ENCODE peak calls at places on chromosomes 13 and 19, in nine cellular contexts. One of them, this sample, is unnamed.

GRCh38 chr13:28563609-28564008 is 68.7 kb upstream of the FLT1 start:
- DNase-seq in nephron progenitor cell: no peak
- DNase-seq in IMR-90: no peak
- DNase-seq in RWPE1: no peak
- DNase-seq in tibial nerve: no peak
- DNase-seq in kidney epithelial cell: no peak
- DNase-seq in omental fat pad: no peak
- DNase-seq in mammary epithelial cell: no peak
- DNase-seq in Peyer's patch: no peak
- DNase-seq in this sample: no peak

GRCh38 chr19:45467456-45468158 is at the start of gene FOSB:
- DNase-seq in nephron progenitor cell: peak; percentile 95
- DNase-seq in IMR-90: peak; percentile 92
- DNase-seq in RWPE1: peak; percentile 91
- DNase-seq in tibial nerve: peak; percentile 95
- DNase-seq in kidney epithelial cell: no peak
- DNase-seq in omental fat pad: peak; percentile 98
- DNase-seq in mammary epithelial cell: peak; percentile 88
- DNase-seq in Peyer's patch: peak; percentile 93
- DNase-seq in this sample: peak; percentile 95

GRCh38 chr19:49019242-49019932 is 2.5 kb upstream of the LHB start:
- DNase-seq in nephron progenitor cell: peak; percentile 57
- DNase-seq in IMR-90: peak; percentile 17
- DNase-seq in RWPE1: peak; percentile 70
- DNase-seq in tibial nerve: no peak
- DNase-seq in kidney epithelial cell: no peak
- DNase-seq in omental fat pad: peak; percentile 41
- DNase-seq in mammary epithelial cell: peak; percentile 29
- DNase-seq in Peyer's patch: peak; percentile 87
- DNase-seq in this sample: no peak

GRCh38 chr13:27242642-27243185 is 8.6 kb upstream of the RPL21 start:
- DNase-seq in nephron progenitor cell: no peak
- DNase-seq in IMR-90: no peak
- DNase-seq in RWPE1: no peak
- DNase-seq in tibial nerve: no peak
- DNase-seq in kidney epithelial cell: no peak
- DNase-seq in omental fat pad: no peak
- DNase-seq in mammary epithelial cell: no peak
- DNase-seq in Peyer's patch: no peak
- DNase-seq in this sample: no peak

GRCh38 chr13:57665471-57665870 is 33.9 kb downstream of the PCDH17 start:
- DNase-seq in nephron progenitor cell: no peak
- DNase-seq in IMR-90: no peak
- DNase-seq in RWPE1: no peak
- DNase-seq in tibial nerve: no peak
- DNase-seq in kidney epithelial cell: no peak
- DNase-seq in omental fat pad: no peak
- DNase-seq in mammary epithelial cell: no peak
- DNase-seq in Peyer's patch: no peak
- DNase-seq in this sample: no peak

GRCh38 chr19:14556662-14557188 is 15.1 kb downstream of the NDUFB7 start:
- DNase-seq in nephron progenitor cell: peak; percentile 82
- DNase-seq in IMR-90: peak; percentile 77
- DNase-seq in RWPE1: peak; percentile 70
- DNase-seq in tibial nerve: peak; percentile 28
- DNase-seq in kidney epithelial cell: no peak
- DNase-seq in omental fat pad: peak; percentile 44
- DNase-seq in mammary epithelial cell: peak; percentile 76
- DNase-seq in Peyer's patch: peak; percentile 86
- DNase-seq in this sample: no peak

GRCh38 chr13:109198585-109198984 is 569.2 kb downstream of the MYO16 start:
- DNase-seq in nephron progenitor cell: no peak
- DNase-seq in IMR-90: peak; percentile 31
- DNase-seq in RWPE1: peak; percentile 51
- DNase-seq in tibial nerve: no peak
- DNase-seq in kidney epithelial cell: no peak
- DNase-seq in omental fat pad: no peak
- DNase-seq in mammary epithelial cell: peak; percentile 96
- DNase-seq in Peyer's patch: no peak
- DNase-seq in this sample: no peak

GRCh38 chr19:53951436-53951835 is 11.3 kb upstream of the CACNG8 start:
- DNase-seq in nephron progenitor cell: no peak
- DNase-seq in IMR-90: no peak
- DNase-seq in RWPE1: no peak
- DNase-seq in tibial nerve: no peak
- DNase-seq in kidney epithelial cell: no peak
- DNase-seq in omental fat pad: no peak
- DNase-seq in mammary epithelial cell: no peak
- DNase-seq in Peyer's patch: no peak
- DNase-seq in this sample: no peak

GRCh38 chr13:23449386-23450162 is 16.1 kb upstream of the SACS start:
- DNase-seq in nephron progenitor cell: no peak
- DNase-seq in IMR-90: no peak
- DNase-seq in RWPE1: no peak
- DNase-seq in tibial nerve: no peak
- DNase-seq in kidney epithelial cell: no peak
- DNase-seq in omental fat pad: no peak
- DNase-seq in mammary epithelial cell: no peak
- DNase-seq in Peyer's patch: no peak
- DNase-seq in this sample: no peak

GRCh38 chr19:7848779-7849457 is 18.9 kb downstream of the EVI5L start:
- DNase-seq in nephron progenitor cell: no peak
- DNase-seq in IMR-90: no peak
- DNase-seq in RWPE1: no peak
- DNase-seq in tibial nerve: no peak
- DNase-seq in kidney epithelial cell: no peak
- DNase-seq in omental fat pad: no peak
- DNase-seq in mammary epithelial cell: no peak
- DNase-seq in Peyer's patch: peak; percentile 46
- DNase-seq in this sample: peak; percentile 69

GRCh38 chr13:78194904-78195639 is 276.4 kb upstream of the EDNRB start:
- DNase-seq in nephron progenitor cell: no peak
- DNase-seq in IMR-90: peak; percentile 69
- DNase-seq in RWPE1: no peak
- DNase-seq in tibial nerve: no peak
- DNase-seq in kidney epithelial cell: peak; percentile 23
- DNase-seq in omental fat pad: no peak
- DNase-seq in mammary epithelial cell: no peak
- DNase-seq in Peyer's patch: no peak
- DNase-seq in this sample: no peak

GRCh38 chr13:29524176-29524575 is 71.3 kb downstream of the SLC7A1 start:
- DNase-seq in nephron progenitor cell: no peak
- DNase-seq in IMR-90: no peak
- DNase-seq in RWPE1: no peak
- DNase-seq in tibial nerve: no peak
- DNase-seq in kidney epithelial cell: no peak
- DNase-seq in omental fat pad: no peak
- DNase-seq in mammary epithelial cell: no peak
- DNase-seq in Peyer's patch: peak; percentile 36
- DNase-seq in this sample: no peak

GRCh38 chr13:40639226-40639681 is 27.2 kb downstream of the FOXO1 start:
- DNase-seq in nephron progenitor cell: no peak
- DNase-seq in IMR-90: no peak
- DNase-seq in RWPE1: no peak
- DNase-seq in tibial nerve: no peak
- DNase-seq in kidney epithelial cell: no peak
- DNase-seq in omental fat pad: no peak
- DNase-seq in mammary epithelial cell: no peak
- DNase-seq in Peyer's patch: no peak
- DNase-seq in this sample: no peak

GRCh38 chr19:57016076-57016475 is 103.7 kb upstream of the USP29 start:
- DNase-seq in nephron progenitor cell: no peak
- DNase-seq in IMR-90: no peak
- DNase-seq in RWPE1: no peak
- DNase-seq in tibial nerve: no peak
- DNase-seq in kidney epithelial cell: no peak
- DNase-seq in omental fat pad: no peak
- DNase-seq in mammary epithelial cell: no peak
- DNase-seq in Peyer's patch: no peak
- DNase-seq in this sample: no peak

GRCh38 chr13:94419304-94419943 is 60.1 kb downstream of the DCT start:
- DNase-seq in nephron progenitor cell: no peak
- DNase-seq in IMR-90: peak; percentile 86
- DNase-seq in RWPE1: no peak
- DNase-seq in tibial nerve: no peak
- DNase-seq in kidney epithelial cell: peak; percentile 21
- DNase-seq in omental fat pad: no peak
- DNase-seq in mammary epithelial cell: peak; percentile 31
- DNase-seq in Peyer's patch: no peak
- DNase-seq in this sample: no peak

GRCh38 chr19:52585101-52585500 is 15.0 kb downstream of the ZNF701 start:
- DNase-seq in nephron progenitor cell: no peak
- DNase-seq in IMR-90: no peak
- DNase-seq in RWPE1: no peak
- DNase-seq in tibial nerve: no peak
- DNase-seq in kidney epithelial cell: no peak
- DNase-seq in omental fat pad: no peak
- DNase-seq in mammary epithelial cell: no peak
- DNase-seq in Peyer's patch: no peak
- DNase-seq in this sample: no peak

DNA sequence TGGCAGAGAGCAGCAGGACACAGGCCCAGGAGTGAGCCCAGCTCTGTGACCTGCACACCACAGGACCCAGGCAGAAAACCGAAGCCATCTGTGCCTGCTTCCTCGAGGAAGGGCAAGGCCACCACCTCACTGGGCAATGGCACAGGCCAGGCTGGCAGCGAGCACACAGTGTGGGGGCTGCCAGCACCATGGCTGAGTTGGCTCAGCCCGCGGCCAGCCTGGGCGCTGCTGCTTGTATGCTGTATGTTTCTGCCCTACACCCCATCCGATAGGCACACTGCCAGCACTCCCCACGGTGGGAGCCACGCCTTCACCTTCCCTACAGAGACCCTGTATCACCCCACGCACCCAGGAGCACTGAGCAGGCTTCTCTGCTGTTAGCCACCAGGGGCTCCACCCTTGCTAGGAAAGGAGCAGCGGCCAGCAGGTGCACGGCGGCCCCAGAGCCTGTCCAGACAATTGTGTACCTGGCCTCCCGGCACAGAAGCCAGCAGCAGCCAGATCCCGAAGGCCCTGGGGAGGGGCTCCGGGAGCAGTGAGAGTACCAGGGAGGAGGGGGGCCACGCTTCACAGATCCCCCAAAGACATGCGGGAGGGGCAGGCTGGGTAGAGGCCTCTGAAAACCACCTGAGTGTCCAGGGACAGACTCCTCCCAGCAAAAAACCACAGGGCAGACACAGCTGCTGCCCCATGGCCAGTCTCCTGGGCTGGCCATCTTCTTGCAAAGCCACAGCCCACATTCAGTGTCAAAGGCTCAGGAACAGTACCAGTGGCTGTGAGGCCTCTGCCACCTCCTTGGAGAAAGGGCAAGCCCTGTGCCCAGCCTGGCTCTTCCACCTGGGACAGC is 56.1 kb downstream of the MLLT1 start:
- DNase-seq in nephron progenitor cell: no peak
- DNase-seq in IMR-90: no peak
- DNase-seq in RWPE1: no peak
- DNase-seq in tibial nerve: no peak
- DNase-seq in kidney epithelial cell: no peak
- DNase-seq in omental fat pad: no peak
- DNase-seq in mammary epithelial cell: no peak
- DNase-seq in Peyer's patch: no peak
- DNase-seq in this sample: no peak
- TF ChIP-seq CTCF in nephron progenitor cell: no peak
- TF ChIP-seq CTCF in IMR-90: no peak
- TF ChIP-seq CTCF in RWPE1: no peak
- TF ChIP-seq CTCF in tibial nerve: no peak
- TF ChIP-seq CTCF in kidney epithelial cell: peak; percentile 16
- TF ChIP-seq CTCF in omental fat pad: no peak
- TF ChIP-seq CTCF in mammary epithelial cell: no peak
- TF ChIP-seq CTCF in Peyer's patch: no peak
- TF ChIP-seq CTCF in this sample: no peak

GRCh38 chr13:37427843-37428494 is 170.6 kb downstream of the POSTN start:
- DNase-seq in nephron progenitor cell: no peak
- DNase-seq in IMR-90: no peak
- DNase-seq in RWPE1: no peak
- DNase-seq in tibial nerve: no peak
- DNase-seq in kidney epithelial cell: no peak
- DNase-seq in omental fat pad: no peak
- DNase-seq in mammary epithelial cell: no peak
- DNase-seq in Peyer's patch: no peak
- DNase-seq in this sample: no peak
- TF ChIP-seq CTCF in nephron progenitor cell: no peak
- TF ChIP-seq CTCF in IMR-90: no peak
- TF ChIP-seq CTCF in RWPE1: no peak
- TF ChIP-seq CTCF in tibial nerve: no peak
- TF ChIP-seq CTCF in kidney epithelial cell: no peak
- TF ChIP-seq CTCF in omental fat pad: no peak
- TF ChIP-seq CTCF in mammary epithelial cell: no peak
- TF ChIP-seq CTCF in Peyer's patch: no peak
- TF ChIP-seq CTCF in this sample: peak; percentile 39

DNA sequence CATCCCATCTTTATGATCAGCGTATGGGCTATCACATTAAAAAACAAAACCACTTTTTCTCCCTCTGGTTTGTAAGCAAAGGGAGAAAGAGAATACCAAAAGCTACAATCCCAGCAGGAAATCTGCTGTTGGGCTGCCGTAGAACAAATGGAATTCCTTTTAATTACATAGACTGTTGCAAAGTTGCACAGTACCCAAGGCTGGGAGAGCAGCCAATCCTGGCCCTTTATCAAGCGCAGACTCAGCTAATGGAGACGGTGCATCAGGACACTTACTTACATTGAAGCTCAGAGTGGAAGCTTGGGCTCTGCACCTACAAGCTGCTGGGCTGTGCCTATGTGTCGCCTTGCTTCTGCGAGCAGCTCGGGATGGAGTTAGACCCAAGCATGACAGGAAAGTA is 15.2 kb downstream of the CCNA1 start:
- DNase-seq in nephron progenitor cell: no peak
- DNase-seq in IMR-90: no peak
- DNase-seq in RWPE1: no peak
- DNase-seq in tibial nerve: no peak
- DNase-seq in kidney epithelial cell: no peak
- DNase-seq in omental fat pad: no peak
- DNase-seq in mammary epithelial cell: no peak
- DNase-seq in Peyer's patch: no peak
- DNase-seq in this sample: no peak
- TF ChIP-seq CTCF in nephron progenitor cell: no peak
- TF ChIP-seq CTCF in IMR-90: no peak
- TF ChIP-seq CTCF in RWPE1: no peak
- TF ChIP-seq CTCF in tibial nerve: no peak
- TF ChIP-seq CTCF in kidney epithelial cell: no peak
- TF ChIP-seq CTCF in omental fat pad: no peak
- TF ChIP-seq CTCF in mammary epithelial cell: no peak
- TF ChIP-seq CTCF in Peyer's patch: no peak
- TF ChIP-seq CTCF in this sample: no peak

DNA sequence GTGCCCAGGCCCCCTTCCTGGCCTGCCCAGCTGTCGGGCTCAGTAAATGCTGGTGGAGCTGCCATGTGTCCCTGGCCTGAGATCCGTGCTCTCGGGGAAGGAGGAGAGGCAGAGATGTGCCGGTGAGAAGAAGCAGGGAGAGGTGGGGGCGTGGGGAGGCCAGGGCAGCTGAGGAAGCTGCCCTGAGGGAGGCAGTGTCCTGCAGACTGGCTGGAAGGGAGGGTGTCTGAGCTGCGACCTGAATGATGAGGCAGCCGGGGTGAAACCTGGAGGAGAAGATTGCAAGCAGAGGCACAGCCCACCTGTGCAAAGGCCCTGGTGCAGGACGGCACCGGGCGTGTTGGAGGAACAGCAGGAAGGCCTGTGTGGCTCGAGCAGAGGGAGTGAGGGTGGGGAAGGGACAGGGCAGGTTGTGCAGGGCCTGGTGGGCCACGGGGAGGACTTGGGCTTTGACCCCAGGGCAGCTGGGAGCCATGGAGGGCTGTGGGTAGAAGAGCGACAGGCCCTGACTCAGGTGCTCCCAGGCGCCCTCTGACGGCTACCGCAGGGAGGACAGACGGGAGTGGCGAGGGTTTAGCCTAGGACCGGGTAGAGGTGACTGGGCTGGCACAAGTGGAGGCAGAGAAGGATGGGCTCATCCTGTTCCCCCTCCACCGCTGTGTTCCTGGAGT is 14.0 kb upstream of the CELF5 start:
- DNase-seq in nephron progenitor cell: peak; percentile 73
- DNase-seq in IMR-90: no peak
- DNase-seq in RWPE1: peak; percentile 61
- DNase-seq in tibial nerve: no peak
- DNase-seq in kidney epithelial cell: no peak
- DNase-seq in omental fat pad: no peak
- DNase-seq in mammary epithelial cell: peak; percentile 19
- DNase-seq in Peyer's patch: peak; percentile 82
- DNase-seq in this sample: no peak
- TF ChIP-seq CTCF in nephron progenitor cell: peak; percentile 59
- TF ChIP-seq CTCF in IMR-90: peak; percentile 56
- TF ChIP-seq CTCF in RWPE1: peak; percentile 82
- TF ChIP-seq CTCF in tibial nerve: peak; percentile 48
- TF ChIP-seq CTCF in kidney epithelial cell: peak; percentile 77
- TF ChIP-seq CTCF in omental fat pad: no peak
- TF ChIP-seq CTCF in mammary epithelial cell: peak; percentile 49
- TF ChIP-seq CTCF in Peyer's patch: peak; percentile 67
- TF ChIP-seq CTCF in this sample: peak; percentile 76

This sample was measured in type B pancreatic cell.